ENCODE peak calls at places on chromosome 21, in ten cellular contexts. One of them, this sample, is unnamed.

GRCh38 chr21:15895142-15896106 is 165.6 kb downstream of the USP25 start:
- DNase-seq in T-cell: no peak
- DNase-seq in activated CD4-positive, alpha-beta T cell treated with anti-CD3 and anti-CD28 coated beads, Interleukin-2, amount 50 U/mL, for 48 hours: no peak
- DNase-seq in stimulated activated CD4-positive, alpha-beta T cell treated with anti-CD3 and anti-CD28 coated beads, TNF-alpha, amount 100 ng/mL, for 1 hour: no peak
- DNase-seq in activated T-cell treated with anti-CD3 and anti-CD28 coated beads for 1 hour: no peak
- DNase-seq in T47D: no peak
- DNase-seq in NCI-H1092 treated with DMSO at 0.1 percent for 48 hours: no peak
- DNase-seq in tibial artery: no peak
- DNase-seq in epithelial cell of esophagus: no peak
- DNase-seq in occipital lobe: no peak
- DNase-seq in this sample: no peak

GRCh38 chr21:17712887-17713286 is 100.2 kb upstream of the BTG3 start:
- DNase-seq in NCI-H1092 treated with DMSO at 0.1 percent for 48 hours: no peak
- DNase-seq in T-cell: no peak
- DNase-seq in activated CD4-positive, alpha-beta T cell treated with anti-CD3 and anti-CD28 coated beads, Interleukin-2, amount 50 U/mL, for 48 hours: no peak
- DNase-seq in occipital lobe: no peak
- DNase-seq in activated T-cell treated with anti-CD3 and anti-CD28 coated beads for 1 hour: no peak
- DNase-seq in epithelial cell of esophagus: no peak
- DNase-seq in tibial artery: no peak
- DNase-seq in T47D: no peak
- DNase-seq in stimulated activated CD4-positive, alpha-beta T cell treated with anti-CD3 and anti-CD28 coated beads, TNF-alpha, amount 100 ng/mL, for 1 hour: no peak
- DNase-seq in this sample: no peak

GRCh38 chr21:33873116-33873515 is 42.5 kb downstream of the ATP5PO start:
- DNase-seq in T47D: no peak
- DNase-seq in occipital lobe: no peak
- DNase-seq in T-cell: no peak
- DNase-seq in activated CD4-positive, alpha-beta T cell treated with anti-CD3 and anti-CD28 coated beads, Interleukin-2, amount 50 U/mL, for 48 hours: no peak
- DNase-seq in stimulated activated CD4-positive, alpha-beta T cell treated with anti-CD3 and anti-CD28 coated beads, TNF-alpha, amount 100 ng/mL, for 1 hour: no peak
- DNase-seq in activated T-cell treated with anti-CD3 and anti-CD28 coated beads for 1 hour: no peak
- DNase-seq in tibial artery: no peak
- DNase-seq in NCI-H1092 treated with DMSO at 0.1 percent for 48 hours: no peak
- DNase-seq in epithelial cell of esophagus: no peak
- DNase-seq in this sample: no peak

GRCh38 chr21:19853061-19853460 is 1145.1 kb upstream of the NCAM2 start:
- DNase-seq in occipital lobe: no peak
- DNase-seq in stimulated activated CD4-positive, alpha-beta T cell treated with anti-CD3 and anti-CD28 coated beads, TNF-alpha, amount 100 ng/mL, for 1 hour: no peak
- DNase-seq in tibial artery: no peak
- DNase-seq in T-cell: no peak
- DNase-seq in activated T-cell treated with anti-CD3 and anti-CD28 coated beads for 1 hour: no peak
- DNase-seq in NCI-H1092 treated with DMSO at 0.1 percent for 48 hours: no peak
- DNase-seq in T47D: no peak
- DNase-seq in epithelial cell of esophagus: no peak
- DNase-seq in activated CD4-positive, alpha-beta T cell treated with anti-CD3 and anti-CD28 coated beads, Interleukin-2, amount 50 U/mL, for 48 hours: no peak
- DNase-seq in this sample: no peak

GRCh38 chr21:45074818-45075605 is 632 bp downstream of the ADARB1 start:
- DNase-seq in T47D: peak; percentile 35
- DNase-seq in NCI-H1092 treated with DMSO at 0.1 percent for 48 hours: peak; percentile 32
- DNase-seq in T-cell: peak; percentile 29
- DNase-seq in stimulated activated CD4-positive, alpha-beta T cell treated with anti-CD3 and anti-CD28 coated beads, TNF-alpha, amount 100 ng/mL, for 1 hour: peak; percentile 21
- DNase-seq in epithelial cell of esophagus: peak; percentile 50
- DNase-seq in activated T-cell treated with anti-CD3 and anti-CD28 coated beads for 1 hour: peak; percentile 9
- DNase-seq in occipital lobe: no peak
- DNase-seq in tibial artery: no peak
- DNase-seq in activated CD4-positive, alpha-beta T cell treated with anti-CD3 and anti-CD28 coated beads, Interleukin-2, amount 50 U/mL, for 48 hours: peak; percentile 51
- DNase-seq in this sample: no peak

GRCh38 chr21:25750085-25750484 is 15.3 kb downstream of the GABPA start:
- DNase-seq in stimulated activated CD4-positive, alpha-beta T cell treated with anti-CD3 and anti-CD28 coated beads, TNF-alpha, amount 100 ng/mL, for 1 hour: no peak
- DNase-seq in tibial artery: no peak
- DNase-seq in T47D: no peak
- DNase-seq in T-cell: no peak
- DNase-seq in activated CD4-positive, alpha-beta T cell treated with anti-CD3 and anti-CD28 coated beads, Interleukin-2, amount 50 U/mL, for 48 hours: no peak
- DNase-seq in activated T-cell treated with anti-CD3 and anti-CD28 coated beads for 1 hour: no peak
- DNase-seq in NCI-H1092 treated with DMSO at 0.1 percent for 48 hours: no peak
- DNase-seq in epithelial cell of esophagus: no peak
- DNase-seq in occipital lobe: no peak
- DNase-seq in this sample: no peak

GRCh38 chr21:33373451-33373850 is 29.8 kb upstream of the IFNGR2 start:
- DNase-seq in T-cell: no peak
- DNase-seq in stimulated activated CD4-positive, alpha-beta T cell treated with anti-CD3 and anti-CD28 coated beads, TNF-alpha, amount 100 ng/mL, for 1 hour: no peak
- DNase-seq in occipital lobe: no peak
- DNase-seq in activated T-cell treated with anti-CD3 and anti-CD28 coated beads for 1 hour: no peak
- DNase-seq in T47D: no peak
- DNase-seq in NCI-H1092 treated with DMSO at 0.1 percent for 48 hours: no peak
- DNase-seq in activated CD4-positive, alpha-beta T cell treated with anti-CD3 and anti-CD28 coated beads, Interleukin-2, amount 50 U/mL, for 48 hours: no peak
- DNase-seq in epithelial cell of esophagus: peak; percentile 67
- DNase-seq in tibial artery: no peak
- DNase-seq in this sample: no peak

GRCh38 chr21:44918581-44919033 is 2.1 kb downstream of the ITGB2 start:
- DNase-seq in occipital lobe: no peak
- DNase-seq in stimulated activated CD4-positive, alpha-beta T cell treated with anti-CD3 and anti-CD28 coated beads, TNF-alpha, amount 100 ng/mL, for 1 hour: no peak
- DNase-seq in epithelial cell of esophagus: no peak
- DNase-seq in T-cell: no peak
- DNase-seq in tibial artery: no peak
- DNase-seq in activated CD4-positive, alpha-beta T cell treated with anti-CD3 and anti-CD28 coated beads, Interleukin-2, amount 50 U/mL, for 48 hours: no peak
- DNase-seq in NCI-H1092 treated with DMSO at 0.1 percent for 48 hours: no peak
- DNase-seq in activated T-cell treated with anti-CD3 and anti-CD28 coated beads for 1 hour: no peak
- DNase-seq in T47D: no peak
- DNase-seq in this sample: no peak